ENCODE peak calls at places on chromosomes 4 and X, in eight cellular contexts. One of them, this sample, is unnamed.

GRCh38 chrX:23434356-23434884 is 99.8 kb downstream of the PTCHD1 start:
- DNase-seq in A549: no peak
- DNase-seq in transverse colon: peak
- DNase-seq in right lobe of liver: no peak
- DNase-seq in CD4-positive, alpha-beta T cell: no peak
- DNase-seq in psoas muscle: peak
- DNase-seq in testis: peak
- DNase-seq in cardiac muscle cell: peak
- DNase-seq in this sample: no peak

GRCh38 chr4:61094854-61095598 is 105.1 kb upstream of the ADGRL3 start:
- DNase-seq in cardiac muscle cell: no peak
- DNase-seq in right lobe of liver: no peak
- DNase-seq in A549: no peak
- DNase-seq in psoas muscle: no peak
- DNase-seq in testis: no peak
- DNase-seq in CD4-positive, alpha-beta T cell: no peak
- DNase-seq in transverse colon: no peak
- DNase-seq in this sample: no peak

GRCh38 chrX:1592128-1592862 is 891 bp downstream of the AKAP17A start:
- DNase-seq in right lobe of liver: peak
- DNase-seq in A549: no peak
- DNase-seq in cardiac muscle cell: peak
- DNase-seq in transverse colon: peak
- DNase-seq in CD4-positive, alpha-beta T cell: no peak
- DNase-seq in testis: no peak
- DNase-seq in psoas muscle: no peak
- DNase-seq in this sample: no peak

GRCh38 chr4:1490011-1490905 is 84.0 kb upstream of the NKX1-1 start:
- DNase-seq in testis: no peak
- DNase-seq in psoas muscle: no peak
- DNase-seq in CD4-positive, alpha-beta T cell: no peak
- DNase-seq in right lobe of liver: peak
- DNase-seq in transverse colon: no peak
- DNase-seq in A549: no peak
- DNase-seq in cardiac muscle cell: no peak
- DNase-seq in this sample: no peak

GRCh38 chr4:69713593-69713992 is 46.8 kb downstream of the SULT1B1 start:
- DNase-seq in testis: no peak
- DNase-seq in transverse colon: no peak
- DNase-seq in CD4-positive, alpha-beta T cell: no peak
- DNase-seq in A549: peak
- DNase-seq in right lobe of liver: peak
- DNase-seq in cardiac muscle cell: peak
- DNase-seq in psoas muscle: no peak
- DNase-seq in this sample: no peak

GRCh38 chr4:19262467-19262866 is 989.2 kb upstream of the SLIT2 start:
- DNase-seq in cardiac muscle cell: peak
- DNase-seq in testis: peak
- DNase-seq in transverse colon: no peak
- DNase-seq in CD4-positive, alpha-beta T cell: no peak
- DNase-seq in right lobe of liver: no peak
- DNase-seq in psoas muscle: no peak
- DNase-seq in A549: no peak
- DNase-seq in this sample: no peak

GRCh38 chr4:4339504-4340085 is 47.3 kb upstream of the NSG1 start:
- DNase-seq in right lobe of liver: no peak
- DNase-seq in transverse colon: no peak
- DNase-seq in CD4-positive, alpha-beta T cell: no peak
- DNase-seq in psoas muscle: no peak
- DNase-seq in A549: no peak
- DNase-seq in cardiac muscle cell: peak
- DNase-seq in testis: peak
- DNase-seq in this sample: no peak

GRCh38 chr4:177128306-177128705 is 181.4 kb upstream of the NEIL3 start:
- DNase-seq in psoas muscle: no peak
- DNase-seq in testis: no peak
- DNase-seq in CD4-positive, alpha-beta T cell: no peak
- DNase-seq in transverse colon: no peak
- DNase-seq in A549: no peak
- DNase-seq in cardiac muscle cell: peak
- DNase-seq in right lobe of liver: no peak
- DNase-seq in this sample: no peak

GRCh38 chrX:71545364-71545763 is 12.5 kb downstream of the OGT start:
- DNase-seq in psoas muscle: no peak
- DNase-seq in testis: no peak
- DNase-seq in cardiac muscle cell: no peak
- DNase-seq in right lobe of liver: no peak
- DNase-seq in transverse colon: peak
- DNase-seq in A549: no peak
- DNase-seq in CD4-positive, alpha-beta T cell: no peak
- DNase-seq in this sample: no peak

GRCh38 chr4:173182403-173182802 is 13.8 kb downstream of the GALNT7 start:
- DNase-seq in A549: peak
- DNase-seq in cardiac muscle cell: peak
- DNase-seq in testis: no peak
- DNase-seq in psoas muscle: no peak
- DNase-seq in transverse colon: no peak
- DNase-seq in CD4-positive, alpha-beta T cell: no peak
- DNase-seq in right lobe of liver: no peak
- DNase-seq in this sample: no peak

GRCh38 chrX:26747877-26748276 is 531.9 kb downstream of the MAGEB5 start:
- DNase-seq in cardiac muscle cell: no peak
- DNase-seq in CD4-positive, alpha-beta T cell: no peak
- DNase-seq in transverse colon: no peak
- DNase-seq in right lobe of liver: no peak
- DNase-seq in testis: no peak
- DNase-seq in A549: no peak
- DNase-seq in psoas muscle: no peak
- DNase-seq in this sample: no peak

GRCh38 chr4:183099537-183100297 is 660 bp downstream of the WWC2 start:
- DNase-seq in psoas muscle: peak
- DNase-seq in cardiac muscle cell: no peak
- DNase-seq in transverse colon: no peak
- DNase-seq in right lobe of liver: peak
- DNase-seq in testis: peak
- DNase-seq in CD4-positive, alpha-beta T cell: peak
- DNase-seq in A549: peak
- DNase-seq in this sample: peak

GRCh38 chrX:137194164-137194563 is 160.4 kb upstream of the GPR101 start:
- DNase-seq in right lobe of liver: no peak
- DNase-seq in CD4-positive, alpha-beta T cell: no peak
- DNase-seq in A549: peak
- DNase-seq in testis: peak
- DNase-seq in transverse colon: no peak
- DNase-seq in cardiac muscle cell: peak
- DNase-seq in psoas muscle: no peak
- DNase-seq in this sample: no peak

GRCh38 chr4:103136671-103137445 is 37.2 kb upstream of the BDH2 start:
- DNase-seq in transverse colon: no peak
- DNase-seq in cardiac muscle cell: no peak
- DNase-seq in testis: no peak
- DNase-seq in CD4-positive, alpha-beta T cell: no peak
- DNase-seq in right lobe of liver: no peak
- DNase-seq in A549: no peak
- DNase-seq in psoas muscle: no peak
- DNase-seq in this sample: no peak

GRCh38 chrX:123835661-123836371 is 24.0 kb upstream of the XIAP start:
- DNase-seq in testis: no peak
- DNase-seq in CD4-positive, alpha-beta T cell: no peak
- DNase-seq in psoas muscle: no peak
- DNase-seq in cardiac muscle cell: peak
- DNase-seq in A549: peak
- DNase-seq in transverse colon: peak
- DNase-seq in right lobe of liver: no peak
- DNase-seq in this sample: no peak

GRCh38 chr4:101993002-101993840 is 202.7 kb downstream of the BANK1 start:
- DNase-seq in testis: no peak
- DNase-seq in cardiac muscle cell: peak
- DNase-seq in CD4-positive, alpha-beta T cell: no peak
- DNase-seq in A549: no peak
- DNase-seq in psoas muscle: no peak
- DNase-seq in right lobe of liver: no peak
- DNase-seq in transverse colon: no peak
- DNase-seq in this sample: no peak

GRCh38 chr4:8674311-8674885 is 81.8 kb downstream of the CPZ start:
- DNase-seq in testis: no peak
- DNase-seq in transverse colon: no peak
- DNase-seq in psoas muscle: no peak
- DNase-seq in CD4-positive, alpha-beta T cell: no peak
- DNase-seq in A549: no peak
- DNase-seq in right lobe of liver: no peak
- DNase-seq in cardiac muscle cell: no peak
- DNase-seq in this sample: peak

GRCh38 chr4:186759990-186760389 is 36.3 kb upstream of the FAT1 start:
- DNase-seq in right lobe of liver: no peak
- DNase-seq in cardiac muscle cell: no peak
- DNase-seq in transverse colon: no peak
- DNase-seq in A549: no peak
- DNase-seq in psoas muscle: no peak
- DNase-seq in testis: no peak
- DNase-seq in CD4-positive, alpha-beta T cell: no peak
- DNase-seq in this sample: no peak

GRCh38 chr4:3346146-3346545 is 53.3 kb downstream of the RGS12 start:
- DNase-seq in cardiac muscle cell: peak
- DNase-seq in testis: peak
- DNase-seq in psoas muscle: no peak
- DNase-seq in A549: peak
- DNase-seq in transverse colon: peak
- DNase-seq in right lobe of liver: no peak
- DNase-seq in CD4-positive, alpha-beta T cell: no peak
- DNase-seq in this sample: peak

GRCh38 chrX:151505796-151506195 is 57.7 kb upstream of the PASD1 start:
- DNase-seq in psoas muscle: no peak
- DNase-seq in A549: peak
- DNase-seq in testis: peak
- DNase-seq in cardiac muscle cell: peak
- DNase-seq in right lobe of liver: no peak
- DNase-seq in transverse colon: no peak
- DNase-seq in CD4-positive, alpha-beta T cell: no peak
- DNase-seq in this sample: no peak
- TF ChIP-seq CTCF in psoas muscle: peak
- TF ChIP-seq CTCF in A549: peak
- TF ChIP-seq CTCF in testis: peak
- TF ChIP-seq CTCF in cardiac muscle cell: peak
- TF ChIP-seq CTCF in right lobe of liver: peak
- TF ChIP-seq CTCF in transverse colon: no peak
- TF ChIP-seq CTCF in CD4-positive, alpha-beta T cell: no peak
- TF ChIP-seq CTCF in this sample: no peak

GRCh38 chrX:85570496-85570895 is 191.0 kb upstream of the POF1B start:
- DNase-seq in CD4-positive, alpha-beta T cell: no peak
- DNase-seq in A549: no peak
- DNase-seq in testis: no peak
- DNase-seq in right lobe of liver: no peak
- DNase-seq in psoas muscle: no peak
- DNase-seq in transverse colon: no peak
- DNase-seq in cardiac muscle cell: no peak
- DNase-seq in this sample: no peak
- H3K27ac ChIP-seq in CD4-positive, alpha-beta T cell: no peak
- H3K27ac ChIP-seq in A549: no peak
- H3K27ac ChIP-seq in testis: no peak
- H3K27ac ChIP-seq in right lobe of liver: no peak
- H3K27ac ChIP-seq in psoas muscle: no peak
- H3K27ac ChIP-seq in transverse colon: no peak
- H3K27ac ChIP-seq in cardiac muscle cell: no peak
- H3K27ac ChIP-seq in this sample: no peak

GRCh38 chr4:83268491-83268890 is 16.1 kb downstream of the COQ2 start:
- DNase-seq in CD4-positive, alpha-beta T cell: no peak
- DNase-seq in psoas muscle: no peak
- DNase-seq in right lobe of liver: no peak
- DNase-seq in cardiac muscle cell: no peak
- DNase-seq in transverse colon: no peak
- DNase-seq in A549: no peak
- DNase-seq in testis: no peak
- DNase-seq in this sample: no peak

GRCh38 chr4:83267835-83268475 is 16.6 kb downstream of the COQ2 start:
- DNase-seq in right lobe of liver: no peak
- DNase-seq in A549: no peak
- DNase-seq in psoas muscle: no peak
- DNase-seq in cardiac muscle cell: no peak
- DNase-seq in CD4-positive, alpha-beta T cell: no peak
- DNase-seq in testis: no peak
- DNase-seq in transverse colon: no peak
- DNase-seq in this sample: no peak

GRCh38 chr4:83267121-83267834 is 17.3 kb downstream of the COQ2 start:
- DNase-seq in testis: no peak
- DNase-seq in A549: peak
- DNase-seq in right lobe of liver: no peak
- DNase-seq in psoas muscle: peak
- DNase-seq in CD4-positive, alpha-beta T cell: no peak
- DNase-seq in transverse colon: no peak
- DNase-seq in cardiac muscle cell: peak
- DNase-seq in this sample: no peak

GRCh38 chr4:83269256-83269655 is 15.3 kb downstream of the COQ2 start:
- DNase-seq in testis: no peak
- DNase-seq in psoas muscle: no peak
- DNase-seq in cardiac muscle cell: peak
- DNase-seq in right lobe of liver: no peak
- DNase-seq in transverse colon: no peak
- DNase-seq in A549: no peak
- DNase-seq in CD4-positive, alpha-beta T cell: no peak
- DNase-seq in this sample: no peak

DNA sequence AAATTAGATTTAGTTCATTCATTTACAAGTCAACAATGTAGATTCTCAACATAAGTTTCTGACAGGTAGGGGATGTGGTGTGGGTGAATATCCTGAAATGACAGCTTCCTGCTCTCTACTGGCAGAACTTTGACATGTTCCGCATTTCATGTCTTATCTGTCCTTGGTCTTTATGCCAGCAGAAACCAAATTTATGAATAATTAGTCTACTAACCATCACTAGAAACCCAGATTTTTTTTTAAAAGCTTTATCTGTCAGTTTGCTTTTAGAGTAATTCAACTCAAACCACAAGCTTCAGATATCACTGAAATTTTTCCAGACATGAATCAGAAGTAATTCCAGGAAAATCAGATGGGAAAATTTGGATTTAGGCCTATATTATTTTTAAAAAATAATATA is 17.9 kb downstream of the COQ2 start:
- DNase-seq in right lobe of liver: no peak
- DNase-seq in CD4-positive, alpha-beta T cell: no peak
- DNase-seq in psoas muscle: no peak
- DNase-seq in transverse colon: no peak
- DNase-seq in testis: no peak
- DNase-seq in cardiac muscle cell: peak
- DNase-seq in A549: no peak
- DNase-seq in this sample: no peak
- TF ChIP-seq CTCF in right lobe of liver: no peak
- TF ChIP-seq CTCF in CD4-positive, alpha-beta T cell: no peak
- TF ChIP-seq CTCF in psoas muscle: no peak
- TF ChIP-seq CTCF in transverse colon: no peak
- TF ChIP-seq CTCF in testis: no peak
- TF ChIP-seq CTCF in cardiac muscle cell: no peak
- TF ChIP-seq CTCF in A549: no peak
- TF ChIP-seq CTCF in this sample: no peak

DNA sequence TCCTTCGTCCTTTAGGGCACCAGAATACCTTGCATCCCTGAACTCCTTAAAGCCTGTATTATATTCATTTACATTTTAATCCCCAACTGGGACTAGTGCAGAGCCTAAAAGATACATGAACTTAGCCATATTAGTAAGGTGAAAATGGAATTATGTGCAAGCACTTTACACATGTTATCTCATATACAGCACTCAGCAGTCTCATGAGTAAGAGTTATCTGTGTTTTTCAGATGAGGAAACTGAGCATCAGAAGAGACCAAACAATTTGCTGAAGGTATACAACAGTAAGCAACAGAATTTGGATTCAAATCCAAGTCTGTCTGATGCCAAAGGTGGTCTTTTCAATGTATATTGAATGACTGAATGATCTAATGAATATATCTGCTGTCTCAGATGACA is 12.3 kb downstream of the ATP7A start:
- DNase-seq in transverse colon: no peak
- DNase-seq in A549: no peak
- DNase-seq in cardiac muscle cell: no peak
- DNase-seq in psoas muscle: no peak
- DNase-seq in testis: no peak
- DNase-seq in CD4-positive, alpha-beta T cell: no peak
- DNase-seq in right lobe of liver: no peak
- DNase-seq in this sample: no peak
- H3K27ac ChIP-seq in transverse colon: no peak
- H3K27ac ChIP-seq in A549: no peak
- H3K27ac ChIP-seq in cardiac muscle cell: no peak
- H3K27ac ChIP-seq in psoas muscle: no peak
- H3K27ac ChIP-seq in testis: no peak
- H3K27ac ChIP-seq in CD4-positive, alpha-beta T cell: no peak
- H3K27ac ChIP-seq in right lobe of liver: no peak
- H3K27ac ChIP-seq in this sample: no peak